ENCODE peak calls at places on chromosomes 4 and X, in seven cellular contexts. H is right cardiac atrium; R is epithelial cell of esophagus; B is stimulated activated CD4-positive, alpha-beta T cell treated with anti-CD3 and anti-CD28 coated beads, Interleukin-2, amount 100 ng/mL, for 24 hours; F is A673; C is naive B cell; D is AG08395. P is an unnamed sample.

GRCh38 chr4:148964456-148964855 is 522.2 kb upstream of the NR3C2 start:
- DNase-seq in H (no peak), R (no peak), B (no peak), F (no peak), C (no peak), D (no peak), P (no peak)

GRCh38 chr4:80788798-80789197 is 241.7 kb upstream of the BMP3 start:
- DNase-seq in H (no peak), R (no peak), B (no peak), F (no peak), C (no peak), D (no peak), P (no peak)

GRCh38 chr4:88661724-88662123 is 35.9 kb downstream of the NAP1L5 start:
- DNase-seq in H (no peak), R (peak), B (no peak), F (no peak), C (no peak), D (peak), P (no peak)

GRCh38 chrX:139077303-139078131 is 366.0 kb upstream of the FGF13 start:
- DNase-seq in H (no peak), R (peak), B (no peak), F (peak), C (no peak), D (peak), P (no peak)

GRCh38 chr4:2761035-2761923 is 5.1 kb upstream of the TNIP2 start:
- DNase-seq in H (peak), R (peak), B (no peak), F (no peak), C (no peak), D (no peak), P (no peak)

GRCh38 chr4:84480082-84480481 is 19.0 kb downstream of the NKX6-1 start:
- DNase-seq in H (no peak), R (no peak), B (no peak), F (no peak), C (no peak), D (no peak), P (no peak)

GRCh38 chrX:31705816-31706215 is 634.0 kb upstream of the FTHL17 start:
- DNase-seq in H (no peak), R (no peak), B (no peak), F (no peak), C (no peak), D (no peak), P (no peak)

GRCh38 chrX:150805736-150806135 is 92.7 kb downstream of the CD99L2 start:
- DNase-seq in H (no peak), R (no peak), B (no peak), F (no peak), C (no peak), D (no peak), P (no peak)

GRCh38 chrX:25941559-25942250 is 196.4 kb upstream of the MAGEB18 start:
- DNase-seq in H (no peak), R (peak), B (no peak), F (no peak), C (no peak), D (no peak), P (no peak)

GRCh38 chrX:151754641-151755215 is 20.2 kb downstream of the CNGA2 start:
- DNase-seq in H (no peak), R (peak), B (no peak), F (no peak), C (no peak), D (no peak), P (no peak)

GRCh38 chrX:112636288-112636687 is 43.5 kb downstream of the LHFPL1 start:
- DNase-seq in H (no peak), R (no peak), B (no peak), F (no peak), C (no peak), D (peak), P (no peak)

GRCh38 chr4:38857354-38858096 is 908 bp upstream of the TLR6 start:
- DNase-seq in H (peak), R (peak), B (peak), F (peak), C (peak), D (peak), P (no peak)

GRCh38 chr4:20474119-20474518 is 222.4 kb downstream of the SLIT2 start:
- DNase-seq in H (no peak), R (peak), B (no peak), F (peak), C (no peak), D (peak), P (no peak)

GRCh38 chr4:163991268-163991667 is 496.8 kb downstream of the TMA16 start:
- DNase-seq in H (no peak), R (peak), B (no peak), F (peak), C (no peak), D (no peak), P (no peak)

GRCh38 chr4:76283900-76284299 is 22.6 kb upstream of the STBD1 start:
- DNase-seq in H (no peak), R (peak), B (no peak), F (no peak), C (no peak), D (no peak), P (no peak)

GRCh38 chr4:166493828-166494432 is 620.9 kb downstream of the TLL1 start:
- DNase-seq in H (no peak), R (no peak), B (no peak), F (no peak), C (no peak), D (no peak), P (no peak)

GRCh38 chrX:65596270-65596669 is 61.7 kb upstream of the LAS1L start:
- DNase-seq in H (no peak), R (peak), B (peak), F (peak), C (no peak), D (peak), P (no peak)

GRCh38 chr4:177419416-177419815 is 22.8 kb downstream of the AGA start:
- DNase-seq in H (no peak), R (peak), B (no peak), F (no peak), C (no peak), D (no peak), P (no peak)

GRCh38 chr4:128155231-128155855 is 94.2 kb downstream of the LARP1B start:
- DNase-seq in H (peak), R (no peak), B (no peak), F (no peak), C (no peak), D (no peak), P (peak)

GRCh38 chrX:11787564-11787963 is 29.5 kb downstream of the MSL3 start:
- DNase-seq in H (peak), R (peak), B (peak), F (peak), C (peak), D (peak), P (peak)

GRCh38 chrX:153560466-153560865 is 38.5 kb downstream of the CCNQ start:
- DNase-seq in H (no peak), R (no peak), B (no peak), F (no peak), C (no peak), D (no peak), P (no peak)

GRCh38 chrX:54180403-54180802 is 2.7 kb downstream of the FAM120C start:
- DNase-seq in H (no peak), R (peak), B (no peak), F (no peak), C (no peak), D (no peak), P (no peak)

GRCh38 chrX:81537723-81538122 is 335.8 kb downstream of the SH3BGRL start:
- DNase-seq in H (no peak), R (no peak), B (no peak), F (no peak), C (no peak), D (no peak), P (no peak)

GRCh38 chr4:146521543-146522097 is at the start of gene SLC10A7:
- DNase-seq in H (peak), R (peak), B (peak), F (peak), C (peak), D (peak), P (peak)

GRCh38 chr4:101346312-101346561 is 1.1 kb downstream of the PPP3CA start:
- DNase-seq in H (no peak), R (peak), B (no peak), F (no peak), C (peak), D (no peak), P (no peak)

GRCh38 chr4:168586926-168587325 is 90.1 kb downstream of the PALLD start:
- DNase-seq in H (no peak), R (no peak), B (no peak), F (no peak), C (no peak), D (no peak), P (no peak)

GRCh38 chr4:177064724-177065394 is 244.8 kb upstream of the NEIL3 start:
- DNase-seq in H (no peak), R (no peak), B (no peak), F (no peak), C (no peak), D (no peak), P (no peak)

GRCh38 chr4:152462047-152462446 is 73.8 kb downstream of the FBXW7 start:
- DNase-seq in H (no peak), R (no peak), B (no peak), F (no peak), C (peak), D (no peak), P (no peak)

GRCh38 chr4:119592708-119593298 is 35.8 kb downstream of the PDE5A start:
- DNase-seq in H (no peak), R (no peak), B (no peak), F (no peak), C (no peak), D (no peak), P (no peak)

P was measured in left ventricle myocardium superior.